ENCODE peak calls at places on chromosomes 6 and 20, in nine cellular contexts. U, F, T, I, G, Z, C, R and W are unnamed samples. For H3K27me3, the result is how much of the 10 kb centered on the place peaks cover.

GRCh38 chr6:1916334-1916985 is 306.7 kb downstream of the FOXC1 start:
- DNase-seq in F (no peak), I (no peak), R (no peak), Z (peak), U (peak), T (no peak), G (no peak), C (no peak), W (no peak)

GRCh38 chr6:117149324-117149723 is 116.0 kb upstream of the VGLL2 start:
- DNase-seq in F (no peak), R (no peak), Z (no peak), I (no peak), T (no peak), U (no peak), G (no peak), C (no peak), W (no peak)

GRCh38 chr6:92690997-92691599 is 728.3 kb downstream of the EPHA7 start:
- DNase-seq in T (no peak), F (no peak), C (no peak), Z (no peak), R (no peak), U (peak), G (no peak), I (no peak), W (no peak)

GRCh38 chr20:62639765-62640164 is 2.5 kb upstream of the SLCO4A1 start:
- DNase-seq in I (no peak), G (no peak), T (no peak), F (no peak), U (no peak), C (no peak), Z (no peak), R (no peak), W (no peak)

GRCh38 chr6:36120979-36121706 is 9.2 kb upstream of the MAPK13 start:
- DNase-seq in C (peak), R (no peak), G (peak), Z (no peak), I (no peak), F (no peak), U (no peak), T (peak), W (no peak)

GRCh38 chr20:40489886-40490285 is 199.2 kb downstream of the MAFB start:
- DNase-seq in G (no peak), U (no peak), F (no peak), R (no peak), T (no peak), C (no peak), Z (peak), I (no peak), W (no peak)

GRCh38 chr6:21438986-21439352 is 154.6 kb upstream of the SOX4 start:
- DNase-seq in F (no peak), U (no peak), Z (no peak), I (no peak), C (no peak), T (no peak), G (no peak), R (no peak), W (no peak)

GRCh38 chr20:33419140-33419974 is 18.0 kb upstream of the CDK5RAP1 start:
- DNase-seq in R (peak), Z (peak), I (no peak), C (no peak), T (no peak), U (peak), F (no peak), G (peak), W (no peak)

GRCh38 chr6:33592280-33592594 is 12.2 kb upstream of the BAK1 start:
- DNase-seq in U (no peak), Z (no peak), I (no peak), T (no peak), R (no peak), C (no peak), F (no peak), G (no peak), W (no peak)

DNA sequence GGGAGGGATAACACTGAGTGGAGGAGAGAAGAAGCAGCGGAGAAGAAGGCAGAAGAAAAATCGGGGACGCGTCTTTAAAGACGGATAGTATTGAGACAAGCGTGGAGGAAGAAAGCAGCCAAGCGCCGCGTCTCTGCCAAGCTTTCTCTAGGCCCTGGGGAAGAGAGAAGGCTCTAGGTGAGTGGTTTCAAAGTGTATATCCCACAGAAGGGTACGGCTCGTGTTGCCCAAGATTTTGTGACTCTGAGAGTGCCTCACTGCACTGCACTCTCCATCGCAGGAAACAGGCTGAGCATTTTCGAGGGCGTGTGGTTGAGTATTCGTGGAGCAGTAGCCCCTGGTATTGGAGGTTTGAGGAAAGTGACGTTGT is 185.4 kb downstream of the TRIM27 start:
- DNase-seq in G (no peak), I (no peak), C (no peak), R (no peak), U (no peak), F (peak), T (no peak), Z (no peak), W (no peak)
- H3K27me3 ChIP-seq in G (half or more), I (half or more), C (half or more), R (half or more), U (under half), F (half or more), T (under half), Z (under half), W (under half)

GRCh38 chr6:7004581-7005297 is 103.0 kb upstream of the RREB1 start:
- DNase-seq in R (no peak), U (no peak), T (no peak), G (no peak), F (no peak), Z (peak), I (no peak), C (no peak), W (no peak)
- H3K27ac ChIP-seq in R (no peak), U (no peak), T (no peak), G (no peak), F (no peak), Z (no peak), I (no peak), C (no peak), W (no peak)

DNA sequence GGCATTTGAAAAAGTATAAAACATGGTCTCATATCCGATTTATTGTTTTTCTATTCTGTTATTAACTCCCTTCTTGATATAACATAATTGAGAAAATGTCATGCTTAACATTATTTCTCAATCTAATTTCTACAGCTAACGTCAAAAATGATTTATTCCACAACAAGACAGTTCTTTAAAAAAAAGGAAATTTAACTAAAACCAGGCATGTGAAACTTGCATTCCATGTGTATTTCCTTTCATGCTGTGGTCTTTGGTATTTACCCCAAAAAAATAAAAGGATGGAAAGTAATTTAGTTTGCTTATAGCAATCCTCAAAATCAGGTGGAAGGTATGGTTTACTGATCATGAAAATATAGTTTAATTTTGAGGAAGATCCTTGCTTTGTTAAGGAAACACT is 142.8 kb downstream of the COL21A1 start:
- DNase-seq in T (no peak), F (no peak), Z (no peak), U (no peak), R (no peak), I (no peak), C (no peak), G (no peak), W (no peak)
- H3K4me3 ChIP-seq in T (no peak), F (no peak), Z (no peak), U (no peak), R (no peak), I (no peak), C (no peak), G (no peak), W (no peak)

GRCh38 chr6:46378882-46379405 is 112.3 kb downstream of the RCAN2 start:
- DNase-seq in U (no peak), I (no peak), F (no peak), R (no peak), G (no peak), C (no peak), T (peak), Z (no peak), W (no peak)

GRCh38 chr6:46380152-46380807 is 111.0 kb downstream of the RCAN2 start:
- DNase-seq in T (no peak), U (no peak), I (no peak), C (no peak), F (no peak), R (no peak), G (no peak), Z (no peak), W (no peak)

GRCh38 chr6:46378161-46378881 is 112.9 kb downstream of the RCAN2 start:
- DNase-seq in Z (no peak), U (no peak), G (no peak), C (no peak), R (no peak), I (no peak), F (no peak), T (no peak), W (no peak)

GRCh38 chr6:46381579-46381978 is 109.7 kb downstream of the RCAN2 start:
- DNase-seq in I (no peak), Z (no peak), U (no peak), R (no peak), T (peak), F (no peak), C (no peak), G (no peak), W (no peak)

DNA sequence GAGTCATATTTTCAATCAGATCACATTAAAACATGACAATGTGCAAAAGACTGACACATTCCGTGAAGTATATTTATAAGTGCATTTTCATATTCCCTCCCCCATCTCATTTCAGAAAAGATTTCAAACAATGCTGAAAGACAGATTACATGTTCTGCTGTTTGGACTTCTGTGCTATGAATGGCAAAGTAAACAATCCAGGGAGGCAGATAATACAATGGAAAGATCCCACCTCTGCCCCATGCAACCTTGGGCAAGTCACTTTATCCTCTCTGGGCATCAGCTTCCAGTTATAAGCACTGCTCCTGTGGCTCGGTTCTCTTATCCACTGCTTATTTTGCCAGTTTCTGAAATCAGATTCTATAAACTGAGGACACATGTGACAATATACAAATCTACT is 110.2 kb downstream of the RCAN2 start:
- DNase-seq in T (peak), C (no peak), Z (no peak), U (no peak), R (no peak), I (no peak), G (no peak), F (no peak), W (no peak)
- H3K27me3 ChIP-seq in T (under half), C (under half), Z (under half), U (under half), R (under half), I (under half), G (under half), F (under half), W (under half)

GRCh38 chr6:166999845-167000253 is 652 bp downstream of the CEP43 start:
- DNase-seq in R (no peak), I (no peak), G (no peak), F (no peak), T (peak), U (no peak), C (no peak), Z (no peak), W (no peak)
- H3K27ac ChIP-seq in R (peak), I (peak), G (peak), F (no peak), T (peak), U (peak), C (peak), Z (peak), W (no peak)